ENCODE peak calls at places on chromosomes 16 and 17, in seven cellular contexts. J is coronary artery, F is upper lobe of right lung, B is H9, I is dorsolateral prefrontal cortex, V is Calu3, Y is neural crest cell. X is an unnamed sample.

GRCh38 chr17:59154335-59154720 is 658 bp downstream of the SKA2 start:
- DNase-seq in J (peak), F (peak), B (no peak), I (peak), V (peak), Y (peak), X (no peak)

GRCh38 chr17:49581645-49581992 is 5.9 kb downstream of the NXPH3 start:
- DNase-seq in J (no peak), F (no peak), B (no peak), I (no peak), V (no peak), Y (no peak), X (no peak)

GRCh38 chr17:8681175-8681949 is 50.8 kb upstream of the MYH10 start:
- DNase-seq in J (no peak), F (no peak), B (no peak), I (no peak), V (no peak), Y (no peak), X (no peak)

GRCh38 chr17:21275047-21275578 is 9.4 kb upstream of the MAP2K3 start:
- DNase-seq in J (no peak), F (no peak), B (no peak), I (no peak), V (no peak), Y (no peak), X (no peak)

GRCh38 chr17:82876602-82877391 is 37.0 kb upstream of the ZNF750 start:
- DNase-seq in J (no peak), F (peak), B (peak), I (peak), V (peak), Y (peak), X (no peak)

GRCh38 chr17:59355030-59355694 is 23.7 kb downstream of the YPEL2 start:
- DNase-seq in J (no peak), F (no peak), B (no peak), I (no peak), V (no peak), Y (no peak), X (no peak)

GRCh38 chr17:57332501-57332900 is 76.2 kb downstream of the MSI2 start:
- DNase-seq in J (no peak), F (no peak), B (no peak), I (no peak), V (no peak), Y (no peak), X (no peak)

GRCh38 chr16:546909-547770 is 13.1 kb upstream of the PRR35 start:
- DNase-seq in J (no peak), F (peak), B (peak), I (peak), V (no peak), Y (peak), X (no peak)

GRCh38 chr17:37180371-37180770 is 195.4 kb upstream of the C17orf78 start:
- DNase-seq in J (no peak), F (no peak), B (no peak), I (no peak), V (no peak), Y (no peak), X (no peak)

GRCh38 chr17:48024149-48025039 is 13.2 kb downstream of the COPZ2 start:
- DNase-seq in J (no peak), F (peak), B (peak), I (peak), V (peak), Y (peak), X (no peak)

GRCh38 chr16:69311533-69312388 is 611 bp downstream of the VPS4A start:
- DNase-seq in J (peak), F (peak), B (peak), I (no peak), V (peak), Y (peak), X (no peak)

GRCh38 chr16:75311383-75311938 is 60.0 kb upstream of the BCAR1 start:
- DNase-seq in J (no peak), F (no peak), B (no peak), I (no peak), V (no peak), Y (no peak), X (no peak)

GRCh38 chr17:13995856-13996635 is 73.3 kb upstream of the COX10 start:
- DNase-seq in J (no peak), F (no peak), B (no peak), I (no peak), V (no peak), Y (no peak), X (no peak)

GRCh38 chr16:72013389-72013788 is 4.8 kb downstream of the DHODH start:
- DNase-seq in J (no peak), F (peak), B (no peak), I (no peak), V (no peak), Y (no peak), X (no peak)

GRCh38 chr17:82787081-82787848 is 35.4 kb downstream of the TBCD start:
- DNase-seq in J (no peak), F (no peak), B (no peak), I (peak), V (no peak), Y (no peak), X (no peak)

GRCh38 chr17:74970395-74970794 is 2.2 kb downstream of the HID1 start:
- DNase-seq in J (no peak), F (no peak), B (no peak), I (no peak), V (no peak), Y (no peak), X (no peak)

GRCh38 chr17:40063034-40063765 is 435 bp downstream of the THRA start:
- DNase-seq in J (peak), F (peak), B (peak), I (peak), V (peak), Y (peak), X (peak)

DNA sequence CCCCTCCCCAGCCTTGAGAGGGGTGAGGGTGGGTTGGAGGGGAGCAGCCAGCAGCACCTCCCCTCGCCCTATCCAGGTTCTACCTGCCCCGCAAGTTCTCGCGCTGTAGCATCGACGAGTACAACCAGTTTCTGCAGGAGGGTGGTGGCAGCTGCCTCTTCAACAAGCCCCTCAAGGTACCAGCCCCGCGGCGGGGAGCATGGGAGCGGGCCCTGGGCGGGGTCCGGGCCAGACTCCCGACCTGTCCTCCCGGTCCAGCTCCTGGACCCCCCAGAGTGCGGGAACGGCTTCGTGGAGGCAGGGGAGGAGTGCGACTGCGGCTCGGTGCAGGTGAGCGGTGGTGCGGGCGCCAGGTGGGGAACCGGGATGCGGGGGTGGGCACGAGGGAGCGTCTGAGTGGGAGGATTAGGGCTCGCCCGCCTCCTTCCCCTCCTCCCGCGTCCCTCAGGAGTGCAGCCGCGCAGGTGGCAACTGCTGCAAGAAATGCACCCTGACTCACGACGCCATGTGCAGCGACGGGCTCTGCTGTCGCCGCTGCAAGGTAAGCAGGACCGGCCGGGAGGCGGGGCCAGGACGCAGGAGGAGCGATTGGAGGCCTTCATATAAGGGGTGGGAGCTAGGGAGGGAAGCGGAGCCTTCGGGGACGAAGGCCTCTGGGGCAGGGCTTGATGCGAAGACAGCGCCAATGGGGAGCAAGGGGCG is 16.5 kb downstream of the ADAM11 start:
- DNase-seq in J (peak), F (no peak), B (no peak), I (peak), V (no peak), Y (no peak), X (peak)
- TF ChIP-seq CTCF in J (no peak), F (peak), B (peak), I (peak), V (no peak), Y (peak), X (peak)

GRCh38 chr17:31740611-31741082 is 118.4 kb downstream of the COPRS start:
- DNase-seq in J (no peak), F (no peak), B (no peak), I (no peak), V (no peak), Y (no peak), X (no peak)

GRCh38 chr17:31738067-31738466 is 121.0 kb downstream of the COPRS start:
- DNase-seq in J (no peak), F (no peak), B (no peak), I (no peak), V (no peak), Y (no peak), X (no peak)

GRCh38 chr17:31736855-31737625 is 122.0 kb downstream of the COPRS start:
- DNase-seq in J (no peak), F (no peak), B (no peak), I (no peak), V (no peak), Y (no peak), X (no peak)

GRCh38 chr17:31739300-31739699 is 119.7 kb downstream of the COPRS start:
- DNase-seq in J (no peak), F (no peak), B (no peak), I (no peak), V (no peak), Y (no peak), X (no peak)

DNA sequence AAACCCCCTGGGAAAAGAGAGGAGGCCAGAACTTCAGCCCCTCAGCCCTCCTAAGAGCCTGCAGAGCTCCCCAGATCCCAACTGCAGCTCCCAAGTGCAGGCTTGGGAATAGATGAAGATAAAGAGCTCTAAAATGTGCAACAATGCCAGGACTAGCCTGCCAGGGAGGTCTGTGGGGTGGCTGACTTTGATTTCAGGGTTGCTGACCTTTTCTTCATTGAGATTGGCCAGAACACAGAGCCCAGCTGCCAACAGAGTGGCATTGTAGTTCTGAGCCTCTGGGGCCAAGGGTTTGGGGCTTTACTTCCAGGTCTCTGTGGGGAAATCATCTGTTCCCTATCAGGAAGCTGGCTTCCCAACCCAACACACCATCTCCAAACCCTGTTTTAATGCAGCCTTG is 120.6 kb downstream of the COPRS start:
- DNase-seq in J (no peak), F (no peak), B (no peak), I (no peak), V (no peak), Y (no peak), X (no peak)
- TF ChIP-seq CTCF in J (no peak), F (no peak), B (no peak), I (no peak), V (no peak), Y (no peak), X (no peak)

DNA sequence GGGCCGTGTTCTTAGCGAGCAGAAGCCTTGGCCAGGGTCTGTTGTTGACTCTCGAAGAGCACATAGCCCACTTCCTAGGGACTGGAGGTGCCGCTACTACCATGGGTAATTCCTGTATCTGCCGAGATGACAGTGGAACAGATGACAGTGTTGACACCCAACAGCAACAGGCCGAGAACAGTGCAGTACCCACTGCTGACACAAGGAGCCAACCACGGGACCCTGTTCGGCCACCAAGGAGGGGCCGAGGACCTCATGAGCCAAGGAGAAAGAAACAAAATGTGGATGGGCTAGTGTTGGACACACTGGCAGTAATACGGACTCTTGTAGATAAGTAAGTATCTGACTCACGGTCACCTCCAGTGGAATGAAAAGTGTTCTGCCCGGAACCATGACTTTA is 18.5 kb downstream of the RSPRY1 start:
- DNase-seq in J (no peak), F (no peak), B (peak), I (no peak), V (no peak), Y (no peak), X (no peak)
- TF ChIP-seq CTCF in J (no peak), F (no peak), B (peak), I (no peak), V (peak), Y (no peak), X (no peak)

DNA sequence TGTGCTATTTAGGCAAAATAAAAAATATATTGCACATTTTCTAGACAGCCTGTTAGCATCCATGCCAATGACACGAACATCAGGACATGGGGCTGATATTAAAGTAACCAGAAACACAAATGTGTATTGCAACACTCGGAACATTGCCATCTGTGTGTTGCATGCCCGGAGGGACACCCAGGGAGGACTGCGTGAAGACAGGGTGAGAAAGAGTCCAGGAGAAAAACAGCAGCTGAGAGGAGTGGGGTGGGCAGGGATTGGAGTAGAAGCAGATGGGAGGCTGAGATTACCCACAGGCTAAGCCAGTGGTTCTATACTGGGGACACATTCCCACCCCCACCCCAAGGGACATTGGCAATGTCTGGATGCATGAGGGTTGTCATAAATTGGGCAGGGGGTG is 114.8 kb downstream of the GRIN2A start:
- DNase-seq in J (no peak), F (no peak), B (no peak), I (no peak), V (no peak), Y (no peak), X (no peak)
- TF ChIP-seq CTCF in J (no peak), F (no peak), B (no peak), I (no peak), V (no peak), Y (no peak), X (no peak)

DNA sequence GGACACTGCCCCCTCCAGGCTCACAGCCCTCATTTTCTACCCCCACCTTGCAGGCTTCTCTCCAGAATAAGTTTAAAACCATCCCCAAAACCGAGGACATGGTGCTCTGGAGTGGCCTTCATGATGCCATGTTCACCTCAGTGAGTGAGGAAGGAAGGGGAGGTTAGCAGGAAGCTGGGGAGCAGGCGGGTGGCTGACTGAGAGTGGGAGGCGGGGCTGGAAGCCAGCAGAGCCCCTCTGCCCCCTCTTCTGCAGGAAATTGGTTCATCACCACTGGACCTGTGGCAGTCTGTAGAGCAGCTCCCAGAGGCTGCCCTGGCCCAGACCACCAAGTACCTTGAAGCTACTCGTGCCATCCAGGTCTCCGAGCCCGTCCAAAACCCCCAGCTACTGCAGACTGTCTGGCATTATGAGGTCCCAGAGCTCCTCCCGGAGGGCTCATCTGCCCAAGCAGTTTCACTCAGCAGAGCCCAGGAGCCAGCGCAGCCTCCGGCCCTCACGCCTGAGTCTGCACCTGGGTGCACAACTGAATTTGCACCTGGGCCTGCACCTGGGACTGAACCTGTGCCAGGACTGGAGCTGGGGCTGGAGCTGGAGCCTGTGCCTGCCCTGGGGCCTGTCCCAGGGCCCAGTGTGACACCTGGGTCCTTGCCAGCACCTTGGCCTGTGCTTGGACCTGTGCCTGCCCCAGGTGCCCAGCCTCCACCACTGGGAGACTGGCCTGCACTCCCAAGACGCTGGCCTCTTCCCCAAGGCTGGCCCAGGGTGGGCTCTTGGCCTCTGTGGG is 19.0 kb downstream of the C16orf96 start:
- DNase-seq in J (no peak), F (no peak), B (peak), I (no peak), V (no peak), Y (no peak), X (no peak)
- TF ChIP-seq CTCF in J (no peak), F (no peak), B (peak), I (no peak), V (no peak), Y (no peak), X (no peak)